ENCODE peak calls at places on chromosomes 16 and 17, in ten cellular contexts. V, J, Q, W, U, A, C, L, O and R are unnamed samples.

GRCh38 chr16:67430504-67431076 is 331 bp upstream of the HSD11B2 start:
- DNase-seq in A (no peak), Q (peak; percentile 8), O (no peak), U (peak; percentile 52), V (no peak), J (peak; percentile 42), W (peak; percentile 60), C (no peak), L (no peak), R (peak; percentile 71)

GRCh38 chr17:39229274-39229913 is 3.6 kb upstream of the STAC2 start:
- DNase-seq in U (peak; percentile 42), W (no peak), V (no peak), Q (no peak), A (no peak), J (no peak), O (no peak), L (peak; percentile 80), C (no peak), R (no peak)

GRCh38 chr16:75462804-75463203 is 1.7 kb downstream of the TMEM170A start:
- DNase-seq in W (no peak), C (no peak), U (no peak), O (peak; percentile 12), Q (no peak), V (no peak), J (no peak), L (no peak), A (no peak), R (no peak)

GRCh38 chr17:42221886-42222745 is 27.8 kb upstream of the GHDC start:
- DNase-seq in J (peak; percentile 49), U (no peak), O (peak; percentile 72), V (peak; percentile 26), W (no peak), L (peak; percentile 78), C (no peak), Q (peak; percentile 39), A (no peak), R (peak; percentile 39)

GRCh38 chr17:4858880-4859260 is 25.7 kb downstream of the MINK1 start:
- DNase-seq in U (peak; percentile 63), A (no peak), W (no peak), O (no peak), Q (no peak), V (no peak), L (peak; percentile 27), C (peak; percentile 14), J (no peak), R (no peak)

GRCh38 chr17:14311979-14312378 is 11.1 kb downstream of the HS3ST3B1 start:
- DNase-seq in W (no peak), Q (no peak), A (no peak), J (no peak), L (peak; percentile 63), O (no peak), V (no peak), C (no peak), U (no peak), R (no peak)

GRCh38 chr17:7589891-7590611 is at the start of gene SOX15:
- DNase-seq in O (no peak), A (no peak), V (no peak), U (peak; percentile 70), J (no peak), L (no peak), C (no peak), Q (no peak), W (no peak), R (no peak)

GRCh38 chr16:57999971-58000705 is at the start of gene ZNF319:
- DNase-seq in U (no peak), Q (peak; percentile 21), J (peak; percentile 45), L (no peak), O (no peak), C (no peak), A (no peak), W (no peak), V (no peak), R (no peak)

GRCh38 chr16:8887952-8888560 is 5.9 kb downstream of the LITAFD start:
- DNase-seq in J (no peak), L (peak; percentile 44), O (no peak), A (no peak), W (no peak), U (peak; percentile 52), V (no peak), C (peak; percentile 21), Q (no peak), R (no peak)

GRCh38 chr17:81245024-81245664 is 6.0 kb downstream of the NDUFAF8 start:
- DNase-seq in A (no peak), J (peak; percentile 23), L (no peak), C (no peak), U (peak; percentile 18), V (no peak), W (no peak), Q (no peak), O (no peak), R (no peak)

GRCh38 chr16:75176926-75177325 is 28.6 kb downstream of the ZFP1 start:
- DNase-seq in W (no peak), L (no peak), Q (no peak), U (no peak), J (no peak), O (no peak), V (no peak), C (no peak), A (no peak), R (no peak)

GRCh38 chr17:14296511-14296910 is 4.4 kb upstream of the HS3ST3B1 start:
- DNase-seq in V (no peak), Q (no peak), O (no peak), W (no peak), A (no peak), U (no peak), C (no peak), J (no peak), L (no peak), R (no peak)

GRCh38 chr16:3152022-3152272 is 17.1 kb downstream of the ZNF213 start:
- DNase-seq in L (no peak), C (no peak), O (no peak), V (no peak), W (no peak), U (no peak), Q (peak; percentile 30), A (no peak), J (no peak), R (no peak)

GRCh38 chr16:81899601-81900000 is 111.7 kb downstream of the SDR42E1 start:
- DNase-seq in O (no peak), A (no peak), U (no peak), V (no peak), C (no peak), L (no peak), J (no peak), W (no peak), Q (no peak), R (no peak)

GRCh38 chr16:67001159-67001486 is 12.7 kb downstream of the CES4A start:
- DNase-seq in V (no peak), J (no peak), C (no peak), Q (no peak), O (no peak), A (no peak), L (no peak), U (no peak), W (no peak), R (no peak)

GRCh38 chr17:66915204-66915611 is 49.3 kb upstream of the CACNG4 start:
- DNase-seq in Q (no peak), L (no peak), O (no peak), U (peak; percentile 86), W (no peak), C (no peak), A (no peak), J (no peak), V (no peak), R (peak; percentile 91)

GRCh38 chr17:49414271-49414621 is 436 bp downstream of the PHB1 start:
- DNase-seq in U (peak; percentile 15), Q (no peak), L (no peak), J (no peak), V (no peak), W (no peak), A (no peak), C (no peak), O (no peak), R (no peak)

GRCh38 chr17:44960654-44961053 is 7.4 kb downstream of the C1QL1 start:
- DNase-seq in W (no peak), O (no peak), V (no peak), U (peak; percentile 36), C (no peak), L (no peak), J (no peak), A (no peak), Q (no peak), R (peak; percentile 28)

GRCh38 chr17:76912585-76912984 is 44.4 kb downstream of the MGAT5B start:
- DNase-seq in J (no peak), A (no peak), L (no peak), Q (no peak), V (no peak), U (no peak), W (no peak), O (no peak), C (peak; percentile 15), R (no peak)